ENCODE peak calls at places on chromosomes 7 and 10, in eight cellular contexts. C, X, E, A, D, Z, U and N are unnamed samples.

GRCh38 chr10:80104066-80104926 is 25.8 kb downstream of the TMEM254 start:
- DNase-seq in X (no peak), A (no peak), Z (peak), C (no peak), U (no peak), D (peak), E (no peak), N (peak)

GRCh38 chr7:74657692-74658170 is at the start of gene GTF2I:
- DNase-seq in Z (no peak), U (no peak), C (no peak), D (no peak), A (no peak), E (peak), X (peak), N (no peak)

GRCh38 chr7:7670490-7670889 is 29.9 kb downstream of the UMAD1 start:
- DNase-seq in D (no peak), E (no peak), Z (no peak), C (no peak), U (no peak), X (no peak), A (no peak), N (no peak)

GRCh38 chr10:130363899-130364298 is 227.7 kb downstream of the GLRX3 start:
- DNase-seq in C (no peak), E (no peak), Z (no peak), A (no peak), D (no peak), U (no peak), X (no peak), N (no peak)

GRCh38 chr10:84198206-84198915 is 4.0 kb downstream of the CDHR1 start:
- DNase-seq in X (no peak), Z (no peak), U (no peak), E (no peak), D (no peak), A (no peak), C (no peak), N (no peak)

GRCh38 chr10:115001506-115002381 is 63.7 kb downstream of the TRUB1 start:
- DNase-seq in D (peak), C (no peak), U (no peak), A (no peak), E (no peak), X (no peak), Z (peak), N (peak)

GRCh38 chr10:21527634-21528451 is 2.4 kb upstream of the SKIDA1 start:
- DNase-seq in Z (no peak), C (no peak), X (no peak), E (no peak), D (no peak), A (no peak), U (no peak), N (no peak)

GRCh38 chr10:89398003-89398749 is 5.8 kb downstream of the IFIT1 start:
- DNase-seq in A (no peak), X (no peak), C (no peak), E (no peak), D (no peak), Z (no peak), U (no peak), N (no peak)

GRCh38 chr10:43407576-43408330 is 1.2 kb downstream of the HNRNPF start:
- DNase-seq in X (peak), Z (peak), C (peak), A (peak), D (peak), U (peak), E (peak), N (peak)

GRCh38 chr7:157690058-157690832 is 353.4 kb downstream of the DNAJB6 start:
- DNase-seq in E (no peak), C (no peak), U (peak), A (peak), X (no peak), D (no peak), Z (peak), N (no peak)

GRCh38 chr10:110758898-110759297 is 112.8 kb upstream of the PDCD4 start:
- DNase-seq in D (no peak), Z (peak), A (no peak), X (peak), E (no peak), C (no peak), U (no peak), N (no peak)

GRCh38 chr7:5237286-5237685 is 45.5 kb upstream of the SLC29A4 start:
- DNase-seq in Z (peak), A (no peak), X (no peak), U (no peak), E (no peak), C (no peak), D (no peak), N (no peak)